ENCODE peak calls at places on chromosomes 3 and 15, in four cellular contexts. E is prostate gland, U is HFF-Myc, B is AG09309. K is an unnamed sample.

GRCh38 chr3:132641837-132642538 is 17.6 kb downstream of the ACAD11 start:
- DNase-seq in E (no peak), U (peak), B (no peak), K (no peak)

GRCh38 chr15:47688573-47689086 is 28.7 kb upstream of the SEMA6D start:
- DNase-seq in E (no peak), U (peak), B (peak), K (no peak)

GRCh38 chr3:69082805-69083204 is 1.9 kb upstream of the ARL6IP5 start:
- DNase-seq in U (no peak), B (peak), E (no peak), K (no peak)

GRCh38 chr15:88274534-88275460 is 18.3 kb upstream of the NTRK3 start:
- DNase-seq in U (peak), B (peak), E (peak), K (peak)

GRCh38 chr3:13217736-13218540 is 144.7 kb upstream of the IQSEC1 start:
- DNase-seq in E (no peak), B (no peak), U (no peak), K (no peak)

GRCh38 chr15:76337739-76338554 is 1.4 kb downstream of the ISL2 start:
- DNase-seq in U (no peak), B (no peak), E (no peak), K (no peak)

GRCh38 chr15:87038404-87038803 is 958.7 kb downstream of the AGBL1 start:
- DNase-seq in E (no peak), U (no peak), B (no peak), K (no peak)

GRCh38 chr3:186986811-186987210 is 56.5 kb downstream of the ST6GAL1 start:
- DNase-seq in E (no peak), B (no peak), U (no peak), K (no peak)

GRCh38 chr3:14480207-14481017 is 59.7 kb downstream of the GRIP2 start:
- DNase-seq in E (no peak), B (no peak), U (no peak), K (no peak)

GRCh38 chr3:139110072-139110830 is 65.6 kb upstream of the PRR23C start:
- DNase-seq in U (no peak), E (peak), B (no peak), K (no peak)

GRCh38 chr3:194727435-194728128 is 41.9 kb downstream of the FAM43A start:
- DNase-seq in E (no peak), B (no peak), U (no peak), K (no peak)

GRCh38 chr15:58438956-58439355 is 7.2 kb downstream of the LIPC start:
- DNase-seq in U (no peak), E (no peak), B (peak), K (no peak)

GRCh38 chr15:77823736-77824135 is 191.0 kb upstream of the LINGO1 start:
- DNase-seq in B (no peak), E (no peak), U (no peak), K (peak)

GRCh38 chr3:71330909-71331308 is 252.6 kb downstream of the FOXP1 start:
- DNase-seq in E (no peak), B (no peak), U (no peak), K (no peak)

GRCh38 chr3:25038907-25039306 is 389.2 kb upstream of the RARB start:
- DNase-seq in E (no peak), U (no peak), B (no peak), K (no peak)
- H3K4me3 ChIP-seq in E (no peak), U (no peak), B (no peak), K (no peak)

DNA sequence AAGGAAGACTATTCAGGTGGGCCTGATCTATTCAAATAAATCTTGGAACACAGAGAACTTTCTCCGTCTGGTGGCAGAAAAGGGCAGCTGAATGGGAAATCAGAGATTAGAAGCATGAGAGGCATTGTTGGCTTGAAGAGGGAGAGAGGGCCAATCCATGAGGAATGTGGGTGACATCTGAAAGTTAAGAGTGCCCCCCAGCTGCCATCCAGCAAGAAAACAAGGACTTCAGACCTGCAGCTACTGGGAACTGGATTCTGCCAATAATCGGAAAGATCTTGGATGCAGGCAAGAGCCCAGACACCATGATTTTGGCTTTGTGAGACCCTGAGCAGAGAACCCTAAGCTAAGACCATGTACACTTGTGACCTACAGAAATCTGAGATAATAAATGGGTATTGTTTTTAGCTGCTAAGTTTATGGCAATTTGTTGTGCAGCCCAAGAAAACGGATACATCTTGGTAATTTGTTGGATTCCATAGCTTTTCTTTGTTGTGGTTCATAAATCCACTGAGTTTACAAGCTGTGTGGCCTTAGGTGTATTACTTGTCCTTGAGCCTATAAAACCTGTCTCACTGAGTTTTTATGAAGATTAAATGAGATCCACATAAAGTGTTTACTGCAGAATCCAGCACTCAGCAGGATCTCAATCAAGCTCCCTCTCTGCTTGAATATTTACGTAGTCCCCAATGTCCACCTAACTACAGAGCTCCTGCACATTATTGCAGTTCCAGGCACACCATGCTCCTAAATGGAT is 82.1 kb upstream of the PRTG start:
- DNase-seq in U (no peak), B (no peak), E (no peak), K (no peak)
- TF ChIP-seq CTCF in U (no peak), B (no peak), E (no peak), K (no peak)

GRCh38 chr3:46960801-46961200 is 15.7 kb downstream of the CCDC12 start:
- DNase-seq in E (no peak), U (no peak), B (no peak), K (no peak)
- H3K4me3 ChIP-seq in E (no peak), U (no peak), B (no peak), K (peak)

DNA sequence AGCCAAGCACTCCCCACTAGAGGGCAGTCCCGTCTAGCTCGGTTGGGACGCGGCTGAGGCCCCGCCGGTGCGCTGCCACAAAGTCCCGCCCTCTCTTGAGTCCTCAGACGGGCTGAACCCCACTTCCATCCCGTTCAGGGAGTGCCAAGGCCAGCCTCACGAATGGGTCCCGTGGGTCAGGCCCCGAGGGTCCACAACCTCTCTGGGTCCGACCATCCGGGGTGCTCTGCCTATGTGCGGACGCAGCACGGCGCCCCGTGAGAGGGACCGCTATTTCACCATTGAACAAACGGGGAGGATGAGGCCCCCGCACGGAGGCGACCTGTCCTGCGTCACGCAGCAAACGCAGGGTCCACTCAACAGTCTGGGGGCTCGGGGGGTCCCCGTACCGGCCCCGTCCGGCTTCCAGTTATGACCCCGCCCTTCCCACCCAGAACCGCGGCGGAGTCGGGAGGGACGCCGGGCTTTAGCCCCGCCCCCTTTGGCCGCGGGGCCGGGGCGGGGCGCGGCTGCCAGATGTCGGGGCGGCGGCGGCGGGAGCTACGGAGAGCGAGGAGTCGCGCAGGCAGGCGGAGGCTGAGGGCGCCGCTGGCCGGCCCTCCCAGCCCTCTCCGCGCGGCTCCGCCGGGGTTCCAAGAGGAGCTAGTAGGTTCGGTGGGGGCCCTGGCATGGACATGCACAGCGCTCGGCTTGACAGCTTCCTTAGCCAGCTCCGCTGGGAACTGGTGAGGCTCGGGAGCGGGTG is at the start of gene INKA1:
- DNase-seq in B (no peak), U (peak), E (peak), K (peak)
- TF ChIP-seq CTCF in B (peak), U (peak), E (peak), K (peak)

GRCh38 chr15:41494922-41495735 is 1.5 kb downstream of the ITPKA start:
- DNase-seq in E (no peak), B (no peak), U (no peak), K (no peak)
- H3K4me3 ChIP-seq in E (no peak), B (no peak), U (peak), K (peak)

DNA sequence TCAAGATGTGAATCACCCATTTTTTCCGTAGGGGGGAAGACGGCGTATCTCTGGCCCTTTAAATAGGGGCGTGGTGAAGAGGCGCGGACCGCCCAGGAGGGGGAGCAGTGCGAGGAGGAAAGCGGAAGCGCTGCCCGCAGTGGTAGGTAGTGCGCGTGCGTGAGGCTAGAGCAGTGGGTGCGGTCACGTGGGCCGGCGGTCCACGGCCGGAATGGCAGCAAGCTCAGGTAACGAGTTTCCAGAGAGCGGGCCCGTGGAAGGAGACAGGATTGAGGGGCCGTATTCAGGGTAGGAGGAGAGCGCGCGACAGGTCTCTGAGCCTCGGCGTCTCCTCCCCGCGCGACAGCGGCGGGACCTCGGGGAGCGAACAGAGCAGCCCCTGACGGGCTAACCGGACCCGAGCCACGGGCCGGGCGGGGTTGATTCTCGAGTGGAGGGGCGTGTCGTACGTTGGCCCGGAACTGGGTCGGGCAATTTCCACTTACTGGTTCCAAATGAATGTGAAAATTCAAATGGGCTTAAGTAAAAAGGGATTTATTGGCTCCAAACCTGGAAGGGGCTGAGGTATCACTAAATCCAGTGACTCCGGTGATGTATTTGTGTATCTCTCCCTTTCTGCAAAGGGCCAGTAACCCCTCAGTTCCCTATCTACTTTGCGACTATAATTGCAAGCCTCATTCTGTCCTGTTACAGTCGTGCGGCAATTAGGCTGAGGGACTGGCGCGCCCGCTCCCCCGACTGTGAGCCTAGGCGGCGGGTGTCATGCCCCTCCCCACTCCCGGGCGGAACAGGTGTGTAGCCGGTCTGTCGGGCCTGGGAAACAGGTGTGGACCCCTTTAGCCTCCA is at the start of gene VPS8:
- DNase-seq in E (peak), B (peak), U (peak), K (peak)
- TF ChIP-seq CTCF in E (peak), B (peak), U (peak), K (peak)

GRCh38 chr3:181695661-181696491 is 15.8 kb upstream of the SOX2 start:
- DNase-seq in E (no peak), U (no peak), B (no peak), K (no peak)
- H3K4me3 ChIP-seq in E (peak), U (no peak), B (peak), K (peak)

GRCh38 chr15:40807028-40807887 is at the start of the genes DNAJC17 and ZFYVE19:
- DNase-seq in U (peak), B (peak), E (peak), K (peak)
- TF ChIP-seq CTCF in U (no peak), B (no peak), E (no peak), K (no peak)

GRCh38 chr15:67836134-67836455 is 3.8 kb downstream of the RNU6-1 start:
- DNase-seq in B (no peak), U (no peak), E (no peak), K (peak)

GRCh38 chr15:67835349-67836133 is 4.3 kb downstream of the RNU6-1 start:
- DNase-seq in E (no peak), B (no peak), U (no peak), K (no peak)

GRCh38 chr15:67834249-67834592 is 5.6 kb downstream of the RNU6-1 start:
- DNase-seq in E (no peak), U (no peak), B (no peak), K (no peak)

GRCh38 chr15:67833504-67834248 is 6.2 kb downstream of the RNU6-1 start:
- DNase-seq in U (no peak), B (no peak), E (no peak), K (peak)

DNA sequence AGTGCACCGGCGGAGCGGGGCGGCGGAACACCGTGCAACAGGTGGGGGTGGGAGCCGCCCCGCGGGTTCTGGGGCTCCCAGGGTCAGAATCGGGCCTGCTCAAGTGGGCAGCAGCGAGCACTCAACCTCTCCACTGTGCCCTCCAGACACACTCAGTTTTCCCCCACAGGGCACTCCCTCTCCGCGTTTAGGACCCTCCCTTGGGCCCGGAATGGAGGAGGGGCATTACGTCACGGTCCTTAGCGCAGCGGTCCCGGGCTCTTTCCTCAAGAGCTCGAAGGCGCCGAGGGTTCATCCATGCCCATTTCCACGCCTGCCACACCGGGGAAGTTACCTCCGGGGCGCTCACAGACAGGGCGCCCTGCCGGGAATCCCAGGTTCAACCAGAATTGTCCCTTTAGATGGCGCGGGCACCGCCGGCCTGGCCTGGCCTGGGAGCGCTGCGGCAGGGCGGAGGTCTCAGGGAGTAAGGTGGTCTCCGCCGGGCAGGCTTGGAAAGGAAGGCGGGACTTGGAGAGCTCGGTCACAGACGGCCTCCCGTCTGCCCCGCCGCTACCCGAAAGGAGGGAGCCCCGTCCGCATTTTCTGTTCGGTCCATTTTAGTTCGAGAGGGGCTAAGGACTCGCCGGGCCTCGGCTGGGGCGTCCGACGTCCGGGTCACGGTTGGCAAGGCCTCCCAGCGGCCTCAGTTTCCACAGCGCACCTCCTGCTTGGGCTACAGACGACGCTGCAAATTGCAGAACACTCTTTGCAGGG is 5.1 kb downstream of the RNU6-1 start:
- DNase-seq in U (no peak), B (no peak), E (no peak), K (no peak)
- H3K4me3 ChIP-seq in U (peak), B (peak), E (peak), K (peak)